ENCODE peak calls at places on chromosome 22, in five cellular contexts. J, A, U, Y and G are unnamed samples.

GRCh38 chr22:21444701-21445436 is 22.3 kb upstream of the TMEM191C start:
- DNase-seq in A (no peak), J (no peak), Y (no peak), U (no peak), G (no peak)

GRCh38 chr22:42692239-42693054 is 28.2 kb downstream of the A4GALT start:
- DNase-seq in A (no peak), U (no peak), J (no peak), Y (no peak), G (no peak)

GRCh38 chr22:36761553-36762240 is 14.2 kb downstream of the IFT27 start:
- DNase-seq in U (no peak), A (no peak), J (no peak), Y (no peak), G (no peak)

GRCh38 chr22:39654959-39655579 is 84.5 kb downstream of the CACNA1I start:
- DNase-seq in Y (no peak), U (no peak), A (no peak), J (no peak), G (peak; percentile 39)

GRCh38 chr22:30830907-30831306 is 136.2 kb downstream of the OSBP2 start:
- DNase-seq in Y (no peak), U (no peak), J (no peak), A (no peak), G (no peak)

GRCh38 chr22:37186228-37186996 is 1.6 kb downstream of the C1QTNF6 start:
- DNase-seq in J (peak; percentile 65), A (no peak), Y (peak; percentile 22), U (peak; percentile 33), G (peak; percentile 85)

GRCh38 chr22:37283393-37283937 is 1.2 kb downstream of the CYTH4 start:
- DNase-seq in J (peak; percentile 58), U (no peak), Y (no peak), A (no peak), G (peak; percentile 61)

GRCh38 chr22:38681784-38682335 is at the start of gene TOMM22:
- DNase-seq in Y (peak; percentile 83), A (peak; percentile 40), U (peak; percentile 85), J (peak; percentile 87), G (peak; percentile 91)

GRCh38 chr22:47781024-47781423 is 1018.6 kb downstream of the TBC1D22A start:
- DNase-seq in J (no peak), A (no peak), U (no peak), Y (no peak), G (no peak)

GRCh38 chr22:48257690-48258065 is 1495.2 kb downstream of the TBC1D22A start:
- DNase-seq in U (no peak), A (peak; percentile 56), J (no peak), Y (no peak), G (no peak)

GRCh38 chr22:27370281-27370680 is 431.3 kb downstream of the MN1 start:
- DNase-seq in U (no peak), A (no peak), J (no peak), Y (no peak), G (no peak)

GRCh38 chr22:47602732-47603131 is 840.3 kb downstream of the TBC1D22A start:
- DNase-seq in A (no peak), Y (no peak), U (no peak), J (no peak), G (peak; percentile 1)

GRCh38 chr22:50599816-50600454 is 658 bp upstream of the MAPK8IP2 start:
- DNase-seq in Y (peak; percentile 79), J (peak; percentile 87), A (no peak), U (no peak), G (peak; percentile 70)

GRCh38 chr22:17400305-17400704 is 31.0 kb downstream of the CECR2 start:
- DNase-seq in A (no peak), Y (no peak), U (no peak), J (no peak), G (no peak)

GRCh38 chr22:30591191-30591587 is 521 bp downstream of the PES1 start:
- DNase-seq in A (no peak), U (no peak), Y (no peak), J (no peak), G (no peak)

GRCh38 chr22:35752833-35753189 is 35.1 kb downstream of the APOL5 start:
- DNase-seq in A (no peak), U (no peak), Y (no peak), J (no peak), G (no peak)

GRCh38 chr22:44309137-44309536 is 3.6 kb downstream of the SHISAL1 start:
- DNase-seq in A (no peak), U (no peak), J (no peak), Y (no peak), G (no peak)

GRCh38 chr22:31287818-31288495 is 4.3 kb downstream of the PIK3IP1 start:
- DNase-seq in J (no peak), U (no peak), Y (no peak), A (no peak), G (no peak)

GRCh38 chr22:50702261-50702671 is 29.6 kb downstream of the SHANK3 start:
- DNase-seq in J (no peak), A (no peak), U (peak; percentile 73), Y (peak; percentile 6), G (no peak)

GRCh38 chr22:42932197-42932519 is 75.1 kb upstream of the ARFGAP3 start:
- DNase-seq in Y (no peak), J (no peak), U (no peak), A (no peak), G (no peak)

GRCh38 chr22:43007519-43008102 is 7.3 kb downstream of the PACSIN2 start:
- DNase-seq in A (no peak), Y (no peak), U (no peak), J (no peak), G (no peak)

GRCh38 chr22:20422965-20423635 is 14.5 kb downstream of the SCARF2 start:
- DNase-seq in Y (peak; percentile 72), J (no peak), A (no peak), U (no peak), G (peak; percentile 88)

GRCh38 chr22:44051961-44052360 is 27.9 kb downstream of the PARVB start:
- DNase-seq in Y (no peak), J (no peak), A (no peak), U (no peak), G (no peak)

GRCh38 chr22:48959496-48959895 is 868.2 kb downstream of the BRD1 start:
- DNase-seq in U (no peak), J (no peak), A (no peak), Y (no peak), G (no peak)

GRCh38 chr22:46734830-46735453 is 3.1 kb downstream of the CERK start:
- DNase-seq in J (no peak), A (no peak), U (no peak), Y (no peak), G (no peak)

GRCh38 chr22:45726081-45726480 is 54.4 kb downstream of the ATXN10 start:
- DNase-seq in U (no peak), Y (no peak), J (no peak), A (no peak), G (no peak)